ENCODE peak calls at places on chromosomes 16 and 17, in nine cellular contexts. M is tibial nerve, G is AG09309, H is left lung, P is WTC11, I is endothelial cell, L is GM10248, K is prostate gland, V is transverse colon. A is an unnamed sample.

GRCh38 chr17:50618300-50618699 is 16.4 kb upstream of the ABCC3 start:
- DNase-seq in P (no peak), I (no peak), L (no peak), K (no peak), V (no peak), H (no peak), G (no peak), M (no peak), A (no peak)

GRCh38 chr17:72725432-72726068 is 366.9 kb downstream of the SLC39A11 start:
- DNase-seq in P (peak; percentile 64), I (peak; percentile 61), V (peak; percentile 69), M (no peak), G (no peak), K (peak; percentile 66), L (peak; percentile 58), H (peak; percentile 87), A (peak; percentile 55)

GRCh38 chr17:29838961-29839360 is 91.1 kb downstream of the SSH2 start:
- DNase-seq in V (no peak), H (no peak), G (no peak), M (no peak), K (no peak), P (peak; percentile 53), L (no peak), I (peak; percentile 14), A (no peak)

GRCh38 chr17:42598905-42599304 is 10.3 kb downstream of the RETREG3 start:
- DNase-seq in L (no peak), K (no peak), V (no peak), G (no peak), I (no peak), H (no peak), M (no peak), P (no peak), A (no peak)

GRCh38 chr17:43360739-43361498 is 37.9 kb upstream of the ARL4D start:
- DNase-seq in V (peak; percentile 96), K (peak; percentile 90), I (no peak), L (peak; percentile 84), H (peak; percentile 91), P (peak; percentile 68), M (peak; percentile 90), G (peak; percentile 99), A (peak; percentile 84)

GRCh38 chr16:50505714-50506542 is 42.3 kb upstream of the NKD1 start:
- DNase-seq in M (no peak), V (no peak), P (peak; percentile 36), L (no peak), I (no peak), H (no peak), G (no peak), K (no peak), A (no peak)

GRCh38 chr17:66373944-66374817 is 71.8 kb downstream of the PRKCA start:
- DNase-seq in H (no peak), I (no peak), G (no peak), M (no peak), P (no peak), K (no peak), V (peak; percentile 29), L (no peak), A (no peak)

GRCh38 chr17:67546578-67547527 is 169.8 kb downstream of the PITPNC1 start:
- DNase-seq in P (peak; percentile 19), V (peak; percentile 79), L (peak; percentile 83), I (no peak), G (peak; percentile 7), K (no peak), H (no peak), M (no peak), A (peak; percentile 81)

GRCh38 chr17:45307290-45308015 is 9.4 kb downstream of the MAP3K14 start:
- DNase-seq in H (no peak), K (peak; percentile 37), I (no peak), V (no peak), G (no peak), L (peak; percentile 66), M (peak; percentile 77), P (no peak), A (peak; percentile 71)

GRCh38 chr17:71338396-71338795 is 782.4 kb upstream of the SOX9 start:
- DNase-seq in K (no peak), M (no peak), G (peak; percentile 31), V (no peak), P (no peak), I (no peak), L (no peak), H (no peak), A (no peak)

GRCh38 chr16:66551788-66552287 is 538 bp upstream of the CKLF start:
- DNase-seq in V (no peak), K (no peak), G (no peak), I (no peak), H (no peak), P (no peak), L (no peak), M (no peak), A (peak; percentile 38)

GRCh38 chr16:66553223-66553622 is 847 bp downstream of the CKLF start:
- DNase-seq in M (no peak), H (no peak), L (no peak), G (no peak), K (no peak), V (peak; percentile 44), I (no peak), P (no peak), A (no peak)

GRCh38 chr16:66552288-66553143 is at the start of gene CKLF:
- DNase-seq in K (peak; percentile 82), M (peak; percentile 81), V (peak; percentile 93), L (peak; percentile 96), G (peak; percentile 31), P (peak; percentile 85), H (peak; percentile 97), I (peak; percentile 88), A (peak; percentile 96)

GRCh38 chr16:66549284-66550131 is at the start of gene TK2:
- DNase-seq in L (peak; percentile 81), G (no peak), M (peak; percentile 36), V (peak; percentile 71), K (peak; percentile 44), H (peak; percentile 94), P (peak; percentile 72), I (peak; percentile 60), A (peak; percentile 85)

DNA sequence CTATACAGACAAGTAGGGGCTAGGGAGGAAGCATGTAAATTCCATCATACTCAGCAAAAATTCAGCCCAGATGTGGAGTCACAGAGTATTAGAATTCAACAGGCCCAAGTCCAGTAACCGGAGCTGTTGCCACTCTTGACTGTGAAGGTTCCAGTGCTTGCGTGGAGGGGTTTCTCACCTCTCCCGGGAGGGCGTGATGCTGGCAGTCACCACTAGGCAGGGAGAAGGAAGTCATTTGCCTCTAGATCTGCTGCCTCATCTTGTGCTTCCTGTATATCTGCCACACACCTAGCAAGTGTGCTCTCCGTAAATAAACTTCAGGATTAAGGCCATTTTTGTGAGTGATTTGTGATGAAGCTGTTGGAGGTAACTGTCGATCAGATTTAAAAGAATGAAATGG is 1.0 kb upstream of the CKLF start:
- DNase-seq in H (no peak), I (peak; percentile 37), K (no peak), P (peak; percentile 46), L (peak; percentile 53), V (peak; percentile 60), G (no peak), M (no peak), A (peak; percentile 61)
- TF ChIP-seq CTCF in H (peak; percentile 57), I (peak; percentile 37), K (no peak), P (peak; percentile 18), L (peak; percentile 2), V (peak; percentile 31), G (peak; percentile 22), M (peak; percentile 16), A (no peak)

DNA sequence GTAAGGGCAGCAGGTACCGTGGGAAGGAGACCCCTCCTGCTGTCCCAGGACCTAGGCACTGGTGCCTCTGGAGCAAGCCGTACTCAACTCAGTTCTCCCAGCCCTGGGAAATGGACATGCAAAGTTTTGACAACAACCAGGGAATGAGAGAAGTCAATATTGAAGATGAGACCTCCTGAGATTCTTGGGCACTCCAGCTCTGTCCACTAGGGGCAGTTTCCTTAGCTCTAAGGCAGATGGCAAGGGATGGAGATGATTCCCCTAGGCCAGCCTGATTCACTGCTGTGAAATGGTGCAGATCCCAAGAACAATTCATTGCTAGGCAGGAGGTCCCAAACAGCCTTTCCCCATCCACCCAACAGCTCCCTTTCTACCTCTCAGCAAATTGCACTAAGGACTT is 20.6 kb upstream of the SDR42E2 start:
- DNase-seq in V (no peak), G (no peak), I (peak; percentile 21), M (no peak), H (no peak), P (peak; percentile 55), L (no peak), K (no peak), A (no peak)
- TF ChIP-seq CTCF in V (peak; percentile 9), G (peak; percentile 47), I (peak; percentile 50), M (no peak), H (peak; percentile 16), P (peak; percentile 58), L (peak; percentile 12), K (no peak), A (peak; percentile 22)

GRCh38 chr16:70674221-70675014 is 11.4 kb downstream of the MTSS2 start:
- DNase-seq in H (peak; percentile 68), P (no peak), L (no peak), M (no peak), I (no peak), V (no peak), G (no peak), K (no peak), A (no peak)
- TF ChIP-seq CTCF in H (no peak), P (no peak), L (no peak), M (no peak), I (no peak), V (no peak), G (no peak), K (no peak), A (no peak)

GRCh38 chr16:88840589-88841215 is 16.0 kb downstream of the GALNS start:
- DNase-seq in M (no peak), V (no peak), L (no peak), K (no peak), I (no peak), P (no peak), G (no peak), H (no peak), A (no peak)

GRCh38 chr16:88839745-88840588 is 16.8 kb downstream of the GALNS start:
- DNase-seq in I (no peak), H (no peak), V (no peak), G (no peak), L (no peak), P (no peak), K (no peak), M (no peak), A (no peak)

GRCh38 chr16:88837806-88838205 is 18.9 kb downstream of the GALNS start:
- DNase-seq in V (no peak), L (no peak), M (no peak), G (no peak), I (no peak), H (no peak), P (no peak), K (no peak), A (no peak)

GRCh38 chr16:88838566-88838965 is 18.2 kb downstream of the GALNS start:
- DNase-seq in G (no peak), L (no peak), H (no peak), M (no peak), K (no peak), P (no peak), I (no peak), V (no peak), A (no peak)

GRCh38 chr16:88839026-88839529 is 17.7 kb downstream of the GALNS start:
- DNase-seq in L (no peak), P (peak; percentile 22), V (no peak), M (no peak), G (no peak), H (no peak), I (no peak), K (no peak), A (no peak)
- TF ChIP-seq CTCF in L (no peak), P (no peak), V (no peak), M (no peak), G (no peak), H (no peak), I (peak; percentile 29), K (no peak), A (no peak)